ENCODE peak calls at places on chromosomes 3 and 15, in nine cellular contexts. One of them, this sample, is unnamed. For H3K4me1, the result is how much of the 10 kb centered on the place peaks cover.

GRCh38 chr15:41940441-41940857 is 31.9 kb downstream of the EHD4 start:
- DNase-seq in breast epithelium: peak
- DNase-seq in OCI-LY7: no peak
- DNase-seq in psoas muscle: peak
- DNase-seq in stomach: no peak
- DNase-seq in uterus: no peak
- DNase-seq in fibroblast of lung: peak
- DNase-seq in left lung: no peak
- DNase-seq in ovary: no peak
- DNase-seq in this sample: no peak

GRCh38 chr15:43541785-43542184 is 24.4 kb downstream of the MAP1A start:
- DNase-seq in breast epithelium: no peak
- DNase-seq in OCI-LY7: no peak
- DNase-seq in psoas muscle: no peak
- DNase-seq in stomach: no peak
- DNase-seq in uterus: no peak
- DNase-seq in fibroblast of lung: peak
- DNase-seq in left lung: no peak
- DNase-seq in ovary: no peak
- DNase-seq in this sample: no peak

GRCh38 chr3:76365284-76365683 is 579.9 kb upstream of the ZNF717 start:
- DNase-seq in breast epithelium: no peak
- DNase-seq in OCI-LY7: no peak
- DNase-seq in psoas muscle: no peak
- DNase-seq in stomach: no peak
- DNase-seq in uterus: no peak
- DNase-seq in fibroblast of lung: no peak
- DNase-seq in left lung: no peak
- DNase-seq in ovary: no peak
- DNase-seq in this sample: no peak

GRCh38 chr3:151327571-151328198 is 1.7 kb downstream of the P2RY13 start:
- DNase-seq in breast epithelium: no peak
- DNase-seq in OCI-LY7: peak
- DNase-seq in psoas muscle: no peak
- DNase-seq in stomach: no peak
- DNase-seq in uterus: no peak
- DNase-seq in fibroblast of lung: peak
- DNase-seq in left lung: no peak
- DNase-seq in ovary: no peak
- DNase-seq in this sample: peak

GRCh38 chr3:112123548-112123947 is 9.5 kb downstream of the GCSAM start:
- DNase-seq in breast epithelium: no peak
- DNase-seq in OCI-LY7: peak
- DNase-seq in psoas muscle: no peak
- DNase-seq in stomach: no peak
- DNase-seq in uterus: no peak
- DNase-seq in fibroblast of lung: no peak
- DNase-seq in left lung: no peak
- DNase-seq in ovary: no peak
- DNase-seq in this sample: no peak

GRCh38 chr3:188689101-188689574 is 482.6 kb upstream of the TPRG1 start:
- DNase-seq in breast epithelium: no peak
- DNase-seq in OCI-LY7: no peak
- DNase-seq in psoas muscle: peak
- DNase-seq in stomach: no peak
- DNase-seq in uterus: no peak
- DNase-seq in fibroblast of lung: peak
- DNase-seq in left lung: no peak
- DNase-seq in ovary: no peak
- DNase-seq in this sample: no peak

GRCh38 chr3:150922611-150923010 is 17.4 kb upstream of the MINDY4B start:
- DNase-seq in breast epithelium: no peak
- DNase-seq in OCI-LY7: no peak
- DNase-seq in psoas muscle: no peak
- DNase-seq in stomach: no peak
- DNase-seq in uterus: peak
- DNase-seq in fibroblast of lung: no peak
- DNase-seq in left lung: no peak
- DNase-seq in ovary: no peak
- DNase-seq in this sample: no peak

GRCh38 chr3:32421991-32422859 is 30.6 kb downstream of the CMTM7 start:
- DNase-seq in breast epithelium: peak
- DNase-seq in OCI-LY7: no peak
- DNase-seq in psoas muscle: peak
- DNase-seq in stomach: peak
- DNase-seq in uterus: peak
- DNase-seq in fibroblast of lung: peak
- DNase-seq in left lung: peak
- DNase-seq in ovary: peak
- DNase-seq in this sample: no peak

GRCh38 chr3:129003578-129004112 is 2.5 kb downstream of the EFCC1 start:
- DNase-seq in breast epithelium: no peak
- DNase-seq in OCI-LY7: no peak
- DNase-seq in psoas muscle: no peak
- DNase-seq in stomach: peak
- DNase-seq in uterus: no peak
- DNase-seq in fibroblast of lung: no peak
- DNase-seq in left lung: no peak
- DNase-seq in ovary: no peak
- DNase-seq in this sample: peak

GRCh38 chr3:185448107-185448506 is 50.7 kb downstream of the TMEM41A start:
- DNase-seq in breast epithelium: no peak
- DNase-seq in OCI-LY7: no peak
- DNase-seq in psoas muscle: no peak
- DNase-seq in stomach: no peak
- DNase-seq in uterus: no peak
- DNase-seq in fibroblast of lung: no peak
- DNase-seq in left lung: no peak
- DNase-seq in ovary: no peak
- DNase-seq in this sample: no peak

GRCh38 chr3:13019706-13020105 is 53.5 kb downstream of the IQSEC1 start:
- DNase-seq in breast epithelium: no peak
- DNase-seq in OCI-LY7: no peak
- DNase-seq in psoas muscle: peak
- DNase-seq in stomach: no peak
- DNase-seq in uterus: no peak
- DNase-seq in fibroblast of lung: no peak
- DNase-seq in left lung: peak
- DNase-seq in ovary: no peak
- DNase-seq in this sample: no peak

DNA sequence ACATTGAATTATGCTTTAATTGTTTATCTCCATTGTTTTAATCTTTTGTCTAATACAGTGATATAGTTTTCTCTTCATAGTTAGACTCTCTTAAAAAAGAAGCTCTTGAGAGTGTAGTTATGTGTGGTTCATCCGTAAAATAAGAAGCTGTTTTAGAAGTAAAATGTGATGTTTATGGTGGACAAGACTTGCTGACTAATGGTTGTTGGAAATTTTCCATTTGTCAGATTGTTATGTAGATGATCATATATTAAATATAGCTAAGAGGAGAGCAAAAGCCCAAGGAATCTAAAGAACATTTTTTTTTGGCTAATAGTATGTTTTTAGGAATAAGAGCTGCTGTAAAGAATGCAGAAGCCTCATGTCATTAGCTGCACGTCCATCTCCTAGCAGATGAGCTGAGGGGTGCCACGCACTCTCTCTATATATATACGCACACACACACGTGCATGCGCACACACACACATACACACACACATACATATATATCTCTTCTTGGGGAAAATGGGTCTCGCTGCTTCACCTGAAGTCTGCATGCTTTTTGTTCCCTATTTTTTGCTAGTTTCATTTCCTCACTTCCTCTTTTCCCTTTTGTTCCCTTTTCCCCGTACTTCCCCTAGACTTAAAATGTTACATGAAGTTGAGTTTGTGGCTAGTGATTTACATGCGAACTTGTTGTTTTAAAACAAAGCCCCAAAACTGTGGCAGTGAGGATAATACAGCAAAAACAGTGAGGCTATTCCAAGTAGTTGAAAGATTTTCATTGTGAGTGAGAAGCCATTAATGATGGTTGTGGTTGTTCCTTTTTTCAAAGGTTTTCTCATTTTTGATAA is 107.8 kb downstream of the MBNL1 start:
- DNase-seq in breast epithelium: no peak
- DNase-seq in OCI-LY7: peak
- DNase-seq in psoas muscle: no peak
- DNase-seq in stomach: no peak
- DNase-seq in uterus: no peak
- DNase-seq in fibroblast of lung: peak
- DNase-seq in left lung: no peak
- DNase-seq in ovary: no peak
- DNase-seq in this sample: no peak
- H3K4me3 ChIP-seq in breast epithelium: no peak
- H3K4me3 ChIP-seq in OCI-LY7: peak
- H3K4me3 ChIP-seq in psoas muscle: peak
- H3K4me3 ChIP-seq in stomach: no peak
- H3K4me3 ChIP-seq in uterus: no peak
- H3K4me3 ChIP-seq in fibroblast of lung: no peak
- H3K4me3 ChIP-seq in left lung: no peak
- H3K4me3 ChIP-seq in ovary: no peak
- H3K4me3 ChIP-seq in this sample: peak

GRCh38 chr15:31330836-31331235 is 4.2 kb downstream of the KLF13 start:
- DNase-seq in breast epithelium: no peak
- DNase-seq in OCI-LY7: no peak
- DNase-seq in psoas muscle: no peak
- DNase-seq in stomach: peak
- DNase-seq in uterus: no peak
- DNase-seq in fibroblast of lung: no peak
- DNase-seq in left lung: no peak
- DNase-seq in ovary: no peak
- DNase-seq in this sample: no peak

GRCh38 chr15:31328999-31329639 is 2.5 kb downstream of the KLF13 start:
- DNase-seq in breast epithelium: no peak
- DNase-seq in OCI-LY7: peak
- DNase-seq in psoas muscle: no peak
- DNase-seq in stomach: no peak
- DNase-seq in uterus: no peak
- DNase-seq in fibroblast of lung: no peak
- DNase-seq in left lung: peak
- DNase-seq in ovary: peak
- DNase-seq in this sample: no peak

GRCh38 chr15:31328425-31328998 is 1.9 kb downstream of the KLF13 start:
- DNase-seq in breast epithelium: no peak
- DNase-seq in OCI-LY7: peak
- DNase-seq in psoas muscle: no peak
- DNase-seq in stomach: no peak
- DNase-seq in uterus: no peak
- DNase-seq in fibroblast of lung: no peak
- DNase-seq in left lung: peak
- DNase-seq in ovary: no peak
- DNase-seq in this sample: peak

GRCh38 chr15:31330111-31330785 is 3.6 kb downstream of the KLF13 start:
- DNase-seq in breast epithelium: no peak
- DNase-seq in OCI-LY7: no peak
- DNase-seq in psoas muscle: no peak
- DNase-seq in stomach: no peak
- DNase-seq in uterus: no peak
- DNase-seq in fibroblast of lung: no peak
- DNase-seq in left lung: no peak
- DNase-seq in ovary: no peak
- DNase-seq in this sample: no peak

DNA sequence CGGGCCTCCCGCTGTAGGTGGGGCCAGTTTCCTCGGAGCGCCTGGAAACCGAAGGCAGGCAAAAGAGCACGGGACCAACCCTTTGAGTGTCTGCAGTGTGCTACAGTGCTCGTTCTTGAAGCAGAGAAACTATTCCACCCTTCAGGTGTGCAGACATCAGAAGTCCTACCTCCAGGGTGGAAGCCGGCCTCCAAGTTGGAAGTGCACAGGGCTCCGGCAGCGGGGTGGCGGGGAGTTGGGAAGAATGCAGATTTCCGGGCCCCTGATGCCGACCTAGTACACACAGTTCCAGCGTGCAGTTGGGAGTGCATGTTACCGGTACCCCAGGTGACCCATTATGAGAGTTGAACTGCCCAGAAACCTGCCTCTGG is 3.0 kb downstream of the KLF13 start:
- DNase-seq in breast epithelium: no peak
- DNase-seq in OCI-LY7: no peak
- DNase-seq in psoas muscle: no peak
- DNase-seq in stomach: no peak
- DNase-seq in uterus: no peak
- DNase-seq in fibroblast of lung: no peak
- DNase-seq in left lung: no peak
- DNase-seq in ovary: no peak
- DNase-seq in this sample: no peak
- H3K4me1 ChIP-seq in breast epithelium: under half
- H3K4me1 ChIP-seq in OCI-LY7: half or more
- H3K4me1 ChIP-seq in psoas muscle: half or more
- H3K4me1 ChIP-seq in stomach: half or more
- H3K4me1 ChIP-seq in uterus: under half
- H3K4me1 ChIP-seq in fibroblast of lung: under half
- H3K4me1 ChIP-seq in left lung: under half
- H3K4me1 ChIP-seq in ovary: under half
- H3K4me1 ChIP-seq in this sample: half or more

DNA sequence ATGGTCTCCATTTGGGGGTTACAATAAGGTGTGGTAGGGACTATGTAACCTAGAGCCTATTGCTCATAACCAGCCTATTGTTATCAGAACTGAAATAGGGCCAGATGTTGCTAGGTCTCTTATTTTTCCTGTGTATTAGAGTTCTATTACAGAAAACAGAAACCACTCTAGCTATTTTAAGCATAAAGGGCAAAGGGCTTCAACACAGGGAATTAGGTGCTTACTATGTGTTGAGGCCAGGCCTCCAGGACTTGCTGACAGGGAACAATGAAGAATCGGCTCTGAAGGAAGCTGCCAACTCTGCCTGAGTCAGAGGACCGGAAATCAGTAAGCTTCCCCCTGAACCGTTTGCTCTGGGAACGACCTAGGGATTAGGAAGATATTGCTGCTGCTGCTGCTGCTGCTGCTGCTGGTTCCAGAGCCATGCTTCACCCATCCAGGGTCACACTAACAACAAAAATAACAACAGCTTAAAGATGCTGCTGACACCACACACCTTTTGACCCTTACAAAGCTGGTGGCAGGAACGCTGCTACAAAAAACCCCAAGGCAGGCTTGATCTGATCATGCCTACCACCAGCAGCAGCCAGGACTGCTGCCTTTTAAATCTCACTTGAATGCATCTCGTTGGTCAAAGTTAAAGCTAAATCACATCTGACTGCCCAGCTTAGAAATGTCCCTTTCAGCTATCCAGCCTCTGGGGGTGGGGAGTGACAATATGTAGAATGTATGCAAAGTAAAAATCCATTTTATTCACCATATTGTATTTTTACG is 276.9 kb upstream of the IL12A start:
- DNase-seq in breast epithelium: no peak
- DNase-seq in OCI-LY7: no peak
- DNase-seq in psoas muscle: peak
- DNase-seq in stomach: no peak
- DNase-seq in uterus: peak
- DNase-seq in fibroblast of lung: peak
- DNase-seq in left lung: no peak
- DNase-seq in ovary: no peak
- DNase-seq in this sample: no peak
- H3K27ac ChIP-seq in breast epithelium: no peak
- H3K27ac ChIP-seq in OCI-LY7: no peak
- H3K27ac ChIP-seq in psoas muscle: no peak
- H3K27ac ChIP-seq in stomach: peak
- H3K27ac ChIP-seq in uterus: no peak
- H3K27ac ChIP-seq in fibroblast of lung: no peak
- H3K27ac ChIP-seq in left lung: no peak
- H3K27ac ChIP-seq in ovary: no peak
- H3K27ac ChIP-seq in this sample: no peak

GRCh38 chr15:39582286-39582976 is 1.6 kb downstream of the THBS1 start:
- DNase-seq in breast epithelium: no peak
- DNase-seq in OCI-LY7: no peak
- DNase-seq in psoas muscle: peak
- DNase-seq in stomach: no peak
- DNase-seq in uterus: peak
- DNase-seq in fibroblast of lung: peak
- DNase-seq in left lung: peak
- DNase-seq in ovary: peak
- DNase-seq in this sample: no peak
- H3K4me3 ChIP-seq in breast epithelium: peak
- H3K4me3 ChIP-seq in OCI-LY7: no peak
- H3K4me3 ChIP-seq in psoas muscle: peak
- H3K4me3 ChIP-seq in stomach: peak
- H3K4me3 ChIP-seq in uterus: peak
- H3K4me3 ChIP-seq in fibroblast of lung: peak
- H3K4me3 ChIP-seq in left lung: peak
- H3K4me3 ChIP-seq in ovary: peak
- H3K4me3 ChIP-seq in this sample: no peak

This sample was measured in CD4-positive, CD25-positive, alpha-beta regulatory T cell.